ENCODE peak calls at places on chromosomes 11 and 22, in seven cellular contexts. H is AG04450, M is colonic mucosa, I is left ventricle myocardium inferior, D is GM23338, C is ovary, V is cardiac muscle cell. J is an unnamed sample.

GRCh38 chr22:39351689-39352214 is 2.0 kb downstream of the SYNGR1 start:
- DNase-seq in H (no peak), M (no peak), I (no peak), D (peak), C (no peak), V (no peak), J (no peak)

GRCh38 chr22:26065847-26066246 is 103.4 kb upstream of the SEZ6L start:
- DNase-seq in H (no peak), M (no peak), I (no peak), D (no peak), C (no peak), V (no peak), J (no peak)

GRCh38 chr22:25120093-25120561 is 79.5 kb upstream of the CRYBB3 start:
- DNase-seq in H (no peak), M (peak), I (no peak), D (peak), C (no peak), V (peak), J (no peak)

GRCh38 chr22:25134028-25134427 is 65.6 kb upstream of the CRYBB3 start:
- DNase-seq in H (no peak), M (peak), I (no peak), D (no peak), C (no peak), V (no peak), J (no peak)

GRCh38 chr11:82864268-82864667 is 36.0 kb downstream of the PRCP start:
- DNase-seq in H (no peak), M (peak), I (peak), D (peak), C (peak), V (peak), J (peak)

GRCh38 chr11:128424271-128424709 is 163.1 kb downstream of the ETS1 start:
- DNase-seq in H (no peak), M (peak), I (peak), D (no peak), C (peak), V (peak), J (no peak)

GRCh38 chr22:16810188-16810802 is 14.9 kb downstream of the XKR3 start:
- DNase-seq in H (no peak), M (no peak), I (no peak), D (no peak), C (no peak), V (no peak), J (no peak)

GRCh38 chr11:35029979-35030378 is 109.0 kb upstream of the CD44 start:
- DNase-seq in H (no peak), M (no peak), I (no peak), D (peak), C (no peak), V (peak), J (no peak)

GRCh38 chr22:21984793-21985192 is 2.2 kb upstream of the TOP3B start:
- DNase-seq in H (no peak), M (no peak), I (no peak), D (peak), C (no peak), V (peak), J (no peak)

GRCh38 chr11:1341928-1342524 is 32.6 kb upstream of the TOLLIP start:
- DNase-seq in H (no peak), M (peak), I (no peak), D (no peak), C (peak), V (peak), J (no peak)

GRCh38 chr22:47166446-47167016 is 404.1 kb downstream of the TBC1D22A start:
- DNase-seq in H (no peak), M (no peak), I (no peak), D (no peak), C (peak), V (no peak), J (no peak)

GRCh38 chr11:123407124-123407995 is 22.7 kb upstream of the GRAMD1B start:
- DNase-seq in H (peak), M (peak), I (peak), D (peak), C (peak), V (peak), J (peak)

GRCh38 chr11:3639841-3640240 is 2.0 kb downstream of the ART5 start:
- DNase-seq in H (no peak), M (no peak), I (no peak), D (no peak), C (no peak), V (no peak), J (no peak)

GRCh38 chr11:3631331-3631730 is 10.5 kb downstream of the ART5 start:
- DNase-seq in H (no peak), M (no peak), I (no peak), D (no peak), C (no peak), V (no peak), J (no peak)

GRCh38 chr22:29623059-29623458 is 19.6 kb downstream of the NF2 start:
- DNase-seq in H (no peak), M (no peak), I (no peak), D (no peak), C (no peak), V (no peak), J (no peak)

GRCh38 chr22:46744581-46744980 is 6.5 kb upstream of the CERK start:
- DNase-seq in H (no peak), M (peak), I (no peak), D (no peak), C (no peak), V (no peak), J (no peak)

GRCh38 chr11:45149483-45150056 is 3.1 kb downstream of the PRDM11 start:
- DNase-seq in H (no peak), M (peak), I (no peak), D (no peak), C (no peak), V (no peak), J (no peak)

GRCh38 chr11:3041699-3042098 is 15.5 kb downstream of the CARS1 start:
- DNase-seq in H (no peak), M (no peak), I (peak), D (no peak), C (no peak), V (no peak), J (no peak)

GRCh38 chr11:19938051-19938856 is 222.0 kb downstream of the DBX1 start:
- DNase-seq in H (no peak), M (peak), I (peak), D (peak), C (peak), V (peak), J (peak)

GRCh38 chr11:12353534-12353933 is 23.8 kb upstream of the PARVA start:
- DNase-seq in H (no peak), M (no peak), I (no peak), D (no peak), C (no peak), V (no peak), J (no peak)

GRCh38 chr11:9982796-9983579 is 311.0 kb downstream of the SBF2 start:
- DNase-seq in H (no peak), M (peak), I (no peak), D (peak), C (no peak), V (peak), J (peak)

GRCh38 chr11:46202149-46202548 is 75.3 kb upstream of the CREB3L1 start:
- DNase-seq in H (no peak), M (no peak), I (no peak), D (peak), C (no peak), V (no peak), J (no peak)

GRCh38 chr11:47282462-47282861 is 12.5 kb downstream of the MADD start:
- DNase-seq in H (no peak), M (no peak), I (no peak), D (no peak), C (no peak), V (no peak), J (no peak)

GRCh38 chr11:31810779-31811647 is at the start of gene PAX6:
- DNase-seq in H (no peak), M (no peak), I (no peak), D (peak), C (no peak), V (peak), J (peak)

GRCh38 chr22:22866381-22867111 is 21.1 kb upstream of the IGLL5 start:
- DNase-seq in H (no peak), M (no peak), I (no peak), D (no peak), C (no peak), V (no peak), J (no peak)

GRCh38 chr11:13963169-13963948 is 836 bp downstream of the SPON1 start:
- DNase-seq in H (no peak), M (peak), I (peak), D (peak), C (peak), V (peak), J (no peak)

GRCh38 chr11:30423886-30424285 is 101.0 kb downstream of the ARL14EP start:
- DNase-seq in H (no peak), M (no peak), I (no peak), D (no peak), C (no peak), V (no peak), J (no peak)

GRCh38 chr11:110857885-110858555 is 145.8 kb upstream of the ARHGAP20 start:
- DNase-seq in H (peak), M (peak), I (no peak), D (no peak), C (no peak), V (peak), J (no peak)

GRCh38 chr11:129721685-129722084 is 94.0 kb upstream of the TMEM45B start:
- DNase-seq in H (no peak), M (no peak), I (no peak), D (no peak), C (no peak), V (no peak), J (no peak)

GRCh38 chr22:31652911-31653684 is 8.9 kb downstream of the PISD start:
- DNase-seq in H (no peak), M (no peak), I (no peak), D (no peak), C (no peak), V (no peak), J (no peak)

GRCh38 chr11:57568330-57568766 is 876 bp upstream of the UBE2L6 start:
- DNase-seq in H (peak), M (peak), I (no peak), D (peak), C (peak), V (peak), J (peak)

GRCh38 chr11:65791719-65792213 is 4.9 kb downstream of the OVOL1 start:
- DNase-seq in H (no peak), M (peak), I (no peak), D (no peak), C (no peak), V (no peak), J (no peak)

GRCh38 chr22:42680648-42681047 is 31.5 kb upstream of the CYB5R3 start:
- DNase-seq in H (peak), M (no peak), I (no peak), D (no peak), C (no peak), V (peak), J (no peak)

GRCh38 chr11:121047926-121048325 is 24.0 kb downstream of the TBCEL start:
- DNase-seq in H (no peak), M (no peak), I (no peak), D (no peak), C (no peak), V (no peak), J (no peak)
- H3K27ac ChIP-seq in H (no peak), M (no peak), I (no peak), D (no peak), C (no peak), V (no peak), J (no peak)

DNA sequence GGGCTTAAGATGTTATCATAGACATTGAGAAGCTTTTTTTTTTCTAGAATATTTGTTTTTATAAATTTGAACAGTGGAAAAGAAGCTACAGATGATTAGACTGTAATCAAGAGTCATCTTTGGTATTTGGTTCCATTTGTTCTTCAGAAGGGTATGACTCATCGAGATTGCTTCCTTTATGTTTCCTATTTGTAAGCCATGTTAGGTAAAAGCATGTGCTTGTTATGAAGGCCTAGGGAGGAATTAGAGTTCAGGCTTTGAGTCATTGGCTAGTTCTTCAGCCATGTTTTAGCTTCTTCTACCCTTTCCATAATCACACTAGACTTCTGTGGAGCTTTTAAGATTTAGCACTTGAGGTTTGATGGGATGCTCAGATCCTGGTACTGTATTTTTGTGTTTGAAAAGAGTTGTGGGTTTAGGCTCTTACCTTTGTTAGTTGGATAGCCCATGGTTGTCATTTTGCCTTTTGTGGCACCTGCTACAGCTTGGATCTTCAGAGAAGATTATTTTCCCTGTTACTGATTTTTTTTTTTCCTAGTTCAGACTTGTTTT is 44.3 kb downstream of the POLD3 start:
- DNase-seq in H (peak), M (no peak), I (no peak), D (no peak), C (no peak), V (peak), J (no peak)
- H3K27ac ChIP-seq in H (peak), M (peak), I (no peak), D (no peak), C (no peak), V (no peak), J (no peak)

GRCh38 chr11:103807806-103808205 is 228.6 kb upstream of the DDI1 start:
- DNase-seq in H (no peak), M (no peak), I (no peak), D (no peak), C (no peak), V (peak), J (no peak)

GRCh38 chr11:103803062-103803461 is 233.4 kb upstream of the DDI1 start:
- DNase-seq in H (no peak), M (no peak), I (no peak), D (no peak), C (no peak), V (peak), J (no peak)

GRCh38 chr11:103808246-103808645 is 228.2 kb upstream of the DDI1 start:
- DNase-seq in H (no peak), M (no peak), I (no peak), D (no peak), C (no peak), V (no peak), J (no peak)

GRCh38 chr11:103806130-103806900 is 230.1 kb upstream of the DDI1 start:
- DNase-seq in H (peak), M (no peak), I (no peak), D (no peak), C (no peak), V (peak), J (no peak)

DNA sequence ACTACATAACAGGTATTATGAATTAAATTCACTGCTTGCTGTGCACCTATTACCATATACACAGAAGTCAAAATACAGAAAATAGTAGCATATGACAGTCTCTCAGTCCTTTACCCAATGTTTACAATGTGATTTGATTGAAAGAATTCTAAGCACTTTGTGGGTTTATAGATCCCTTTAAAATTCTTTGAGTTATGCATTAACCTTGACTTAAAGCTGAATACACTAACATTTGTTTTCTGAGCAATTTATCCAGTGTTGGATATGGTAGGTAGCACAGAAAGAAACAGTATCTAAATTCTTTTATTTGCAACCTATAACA is 230.8 kb upstream of the DDI1 start:
- DNase-seq in H (no peak), M (no peak), I (no peak), D (no peak), C (no peak), V (no peak), J (no peak)
- H3K27ac ChIP-seq in H (no peak), M (no peak), I (peak), D (no peak), C (no peak), V (no peak), J (no peak)

GRCh38 chr22:49013707-49014106 is 814.0 kb downstream of the BRD1 start:
- DNase-seq in H (no peak), M (no peak), I (no peak), D (no peak), C (no peak), V (no peak), J (no peak)

GRCh38 chr22:49010901-49011300 is 816.8 kb downstream of the BRD1 start:
- DNase-seq in H (no peak), M (no peak), I (no peak), D (no peak), C (no peak), V (no peak), J (no peak)

GRCh38 chr22:49011379-49011768 is 816.3 kb downstream of the BRD1 start:
- DNase-seq in H (no peak), M (peak), I (no peak), D (no peak), C (no peak), V (no peak), J (no peak)

GRCh38 chr22:49011769-49012598 is 815.7 kb downstream of the BRD1 start:
- DNase-seq in H (no peak), M (peak), I (no peak), D (no peak), C (no peak), V (no peak), J (no peak)

GRCh38 chr22:49012695-49013094 is 815.0 kb downstream of the BRD1 start:
- DNase-seq in H (no peak), M (no peak), I (no peak), D (no peak), C (no peak), V (no peak), J (no peak)
- H3K27ac ChIP-seq in H (no peak), M (no peak), I (no peak), D (no peak), C (no peak), V (no peak), J (no peak)

J was measured in substantia nigra.